ENCODE peak calls at places on chromosomes 7 and 10, in six cellular contexts. U is AG10803, E is Panc1, K is mesendoderm, Y is ovary, P is OCI-LY7. V is an unnamed sample.

GRCh38 chr7:150721970-150722373 is 5.6 kb downstream of the GIMAP1 start:
- DNase-seq in U (no peak), E (no peak), K (no peak), Y (no peak), P (no peak), V (no peak)

GRCh38 chr10:28184810-28185209 is 118.1 kb downstream of the MPP7 start:
- DNase-seq in U (no peak), E (no peak), K (no peak), Y (no peak), P (no peak), V (no peak)

GRCh38 chr7:152090739-152091138 is 65.3 kb downstream of the GALNT11 start:
- DNase-seq in U (no peak), E (no peak), K (no peak), Y (no peak), P (no peak), V (no peak)

GRCh38 chr10:96658844-96659243 is 61.5 kb downstream of the PIK3AP1 start:
- DNase-seq in U (no peak), E (no peak), K (no peak), Y (no peak), P (no peak), V (no peak)

GRCh38 chr10:73650537-73651331 is 5.1 kb downstream of the SYNPO2L start:
- DNase-seq in U (peak), E (no peak), K (no peak), Y (no peak), P (no peak), V (no peak)

GRCh38 chr10:99435986-99436633 is 5.7 kb upstream of the GOT1 start:
- DNase-seq in U (peak), E (peak), K (peak), Y (no peak), P (peak), V (no peak)

GRCh38 chr7:9900339-9900738 is 1073.3 kb upstream of the PHF14 start:
- DNase-seq in U (no peak), E (no peak), K (no peak), Y (no peak), P (no peak), V (no peak)

GRCh38 chr7:128010392-128011078 is 20.7 kb downstream of the LRRC4 start:
- DNase-seq in U (no peak), E (no peak), K (peak), Y (no peak), P (peak), V (no peak)

GRCh38 chr10:14553434-14553833 is 221.3 kb downstream of the FAM107B start:
- DNase-seq in U (peak), E (no peak), K (peak), Y (no peak), P (no peak), V (no peak)

DNA sequence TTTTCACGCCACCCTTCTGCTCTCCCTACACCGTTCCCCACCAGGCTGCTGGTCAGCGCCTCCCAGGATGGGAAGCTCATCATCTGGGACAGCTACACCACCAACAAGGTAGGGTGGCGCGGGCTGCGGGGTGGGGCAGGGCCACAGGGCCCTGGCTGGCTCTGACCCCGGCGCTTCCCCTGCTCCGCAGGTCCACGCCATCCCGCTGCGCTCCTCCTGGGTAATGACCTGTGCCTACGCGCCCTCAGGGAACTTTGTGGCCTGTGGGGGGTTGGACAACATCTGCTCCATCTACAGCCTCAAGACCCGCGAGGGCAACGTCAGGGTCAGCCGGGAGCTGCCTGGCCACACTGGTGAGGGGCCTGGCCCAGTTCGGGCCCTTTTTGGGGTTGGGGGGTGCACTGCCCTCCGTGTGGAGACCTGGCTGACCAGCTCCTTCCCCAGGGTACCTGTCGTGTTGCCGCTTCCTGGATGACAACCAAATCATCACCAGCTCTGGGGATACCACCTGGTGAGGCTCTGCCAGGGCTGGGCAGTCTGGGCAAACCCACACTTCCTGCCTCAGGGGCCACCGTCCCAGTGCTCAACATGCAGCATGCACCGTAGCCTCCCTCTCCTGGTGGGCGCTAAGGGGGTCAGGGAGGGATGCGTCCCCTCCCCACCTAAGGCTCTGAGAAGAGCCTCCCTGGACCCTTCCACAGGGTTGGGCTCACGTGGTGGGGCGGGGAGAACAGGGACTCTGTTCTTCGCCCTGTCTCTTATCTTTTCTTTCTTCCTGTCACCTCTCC is 4.0 kb downstream of the GNB2 start:
- DNase-seq in U (no peak), E (no peak), K (no peak), Y (peak), P (no peak), V (peak)
- H3K4me3 ChIP-seq in U (no peak), E (no peak), K (no peak), Y (no peak), P (no peak), V (no peak)

DNA sequence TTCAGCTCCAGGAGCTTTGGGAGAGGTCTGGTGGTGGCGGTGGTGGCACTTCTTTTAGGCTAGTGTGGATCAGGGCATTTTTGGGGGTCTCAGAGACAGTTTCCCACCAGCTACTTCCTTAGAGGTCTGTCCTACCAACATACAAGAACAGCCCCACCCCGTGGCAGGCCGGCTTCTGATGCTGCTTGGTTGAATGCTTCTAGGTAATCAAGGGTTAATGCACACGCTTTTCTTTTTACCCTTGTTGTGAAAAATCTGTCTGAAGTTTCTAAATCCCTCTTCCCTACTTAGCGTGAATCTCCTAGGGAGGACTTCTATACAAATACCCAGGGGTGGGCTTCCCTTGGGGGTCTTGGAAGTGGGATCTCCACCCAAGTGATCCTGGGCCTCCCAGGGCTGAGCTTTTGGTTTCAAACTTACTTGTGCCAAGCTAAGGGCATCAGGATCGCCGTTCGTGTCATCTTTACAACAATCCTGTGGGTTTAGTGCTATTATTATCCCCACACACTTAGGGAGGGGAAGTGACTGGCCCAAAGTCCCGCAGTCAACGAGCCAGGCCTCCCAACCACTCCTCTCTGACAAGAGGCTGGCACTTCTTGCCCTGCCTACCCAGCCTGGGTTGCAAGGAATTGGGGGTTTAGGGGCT is 1.7 kb downstream of the SH2B2 start:
- DNase-seq in U (no peak), E (no peak), K (peak), Y (no peak), P (peak), V (no peak)
- H3K4me3 ChIP-seq in U (no peak), E (peak), K (no peak), Y (peak), P (peak), V (no peak)

GRCh38 chr10:123136806-123137642 is 1.3 kb downstream of the HMX3 start:
- DNase-seq in U (peak), E (no peak), K (peak), Y (no peak), P (no peak), V (peak)
- H3K4me3 ChIP-seq in U (no peak), E (peak), K (peak), Y (no peak), P (no peak), V (no peak)

GRCh38 chr7:74092964-74093339 is 9.3 kb downstream of the LIMK1 start:
- DNase-seq in U (no peak), E (no peak), K (peak), Y (peak), P (peak), V (peak)
- H3K4me3 ChIP-seq in U (no peak), E (no peak), K (no peak), Y (no peak), P (peak), V (peak)

GRCh38 chr10:52772623-52773022 is at the start of gene MBL2:
- DNase-seq in U (no peak), E (no peak), K (no peak), Y (no peak), P (no peak), V (no peak)

GRCh38 chr10:52770904-52771303 is 1.7 kb downstream of the MBL2 start:
- DNase-seq in U (no peak), E (no peak), K (no peak), Y (no peak), P (no peak), V (no peak)

GRCh38 chr10:52769966-52770365 is 2.6 kb downstream of the MBL2 start:
- DNase-seq in U (no peak), E (no peak), K (no peak), Y (no peak), P (no peak), V (no peak)

GRCh38 chr10:52774182-52774581 is 1.6 kb upstream of the MBL2 start:
- DNase-seq in U (no peak), E (no peak), K (no peak), Y (no peak), P (no peak), V (no peak)

DNA sequence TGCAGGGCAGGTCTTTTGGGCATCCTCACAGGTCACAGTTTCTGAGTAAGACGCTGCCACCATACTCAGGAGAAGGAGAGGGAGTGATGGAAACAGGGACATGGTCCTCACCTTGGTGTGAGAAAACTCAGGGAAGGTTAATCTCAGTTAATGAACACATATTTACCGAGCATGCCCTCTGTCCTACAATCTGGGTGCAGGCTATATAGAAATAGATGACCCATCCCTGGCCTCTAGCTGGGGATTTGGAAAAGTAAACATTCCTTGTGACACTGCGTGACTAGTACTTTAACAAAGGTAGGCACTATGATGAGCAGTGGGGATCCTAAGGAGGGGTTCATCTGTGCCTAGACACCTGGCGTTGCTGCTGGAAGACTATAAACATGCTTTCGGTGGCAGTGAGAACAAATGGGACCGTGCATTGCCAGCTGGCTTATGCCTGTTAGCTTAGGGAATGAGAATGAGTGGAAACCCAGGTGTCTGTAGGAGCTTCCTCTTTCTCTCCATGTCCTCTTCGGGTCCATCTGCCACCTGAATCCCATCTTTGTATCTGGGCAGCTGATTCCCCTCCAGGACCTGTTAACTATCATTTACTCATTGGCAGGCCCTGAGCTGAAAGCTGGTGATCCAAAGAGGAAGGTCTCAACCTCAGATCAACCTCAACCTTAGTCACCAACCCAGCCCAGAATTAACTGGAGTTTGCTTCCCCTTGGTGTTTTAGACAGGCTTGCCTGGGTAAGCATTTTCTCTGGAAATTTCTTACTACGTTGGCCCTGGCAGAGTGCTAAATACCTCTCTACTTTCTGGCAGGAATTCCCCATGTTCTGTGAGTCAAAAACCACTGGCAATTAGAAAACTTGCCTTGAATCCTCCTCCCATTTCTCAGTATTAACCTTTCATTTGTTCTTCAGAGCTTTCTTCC is 789 bp downstream of the MBL2 start:
- DNase-seq in U (peak), E (no peak), K (no peak), Y (no peak), P (no peak), V (no peak)
- H3K4me3 ChIP-seq in U (no peak), E (no peak), K (no peak), Y (no peak), P (no peak), V (no peak)

GRCh38 chr7:2497065-2497464 is 20.9 kb upstream of the GRIFIN start:
- DNase-seq in U (no peak), E (no peak), K (no peak), Y (no peak), P (no peak), V (no peak)
- H3K4me3 ChIP-seq in U (no peak), E (no peak), K (no peak), Y (no peak), P (no peak), V (no peak)

DNA sequence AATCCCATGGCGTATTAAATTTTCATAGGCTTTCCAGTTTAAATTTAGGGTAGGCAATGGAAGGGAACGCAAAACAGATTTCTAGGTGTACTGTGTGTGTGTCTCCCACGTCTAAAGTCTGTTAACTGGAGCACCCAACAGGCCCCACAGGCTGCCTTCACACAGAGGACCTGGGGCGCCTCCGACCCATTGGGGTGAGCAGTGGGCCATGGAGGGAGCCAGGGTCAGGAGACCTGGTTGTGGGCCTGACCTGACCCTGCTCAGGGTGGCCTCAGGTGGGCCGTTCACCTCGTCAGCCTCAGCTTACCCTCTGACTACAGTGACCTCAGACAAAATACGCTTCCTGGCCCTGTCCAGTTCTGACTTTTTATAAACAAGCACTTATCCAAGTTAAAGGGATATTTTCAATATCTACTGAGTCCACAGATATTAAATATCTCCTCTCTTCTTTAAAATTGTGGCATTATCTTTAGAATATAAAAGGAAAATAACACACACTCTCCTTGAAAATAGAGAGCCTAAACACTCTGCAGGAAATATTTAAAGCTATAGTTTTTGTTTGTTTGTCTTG is 159.6 kb downstream of the EGFR start:
- DNase-seq in U (no peak), E (no peak), K (no peak), Y (no peak), P (no peak), V (no peak)
- H3K4me3 ChIP-seq in U (no peak), E (no peak), K (no peak), Y (no peak), P (no peak), V (no peak)

GRCh38 chr7:12524794-12525386 is 45.6 kb upstream of the SCIN start:
- DNase-seq in U (peak), E (peak), K (peak), Y (no peak), P (peak), V (no peak)
- H3K4me3 ChIP-seq in U (no peak), E (no peak), K (no peak), Y (no peak), P (no peak), V (no peak)

GRCh38 chr10:6763417-6763816 is 183.3 kb upstream of the PRKCQ start:
- DNase-seq in U (no peak), E (no peak), K (peak), Y (no peak), P (no peak), V (no peak)

GRCh38 chr10:6769704-6770417 is 189.8 kb upstream of the PRKCQ start:
- DNase-seq in U (no peak), E (no peak), K (no peak), Y (no peak), P (peak), V (no peak)

GRCh38 chr10:6770846-6771245 is 190.8 kb upstream of the PRKCQ start:
- DNase-seq in U (peak), E (no peak), K (no peak), Y (no peak), P (no peak), V (no peak)

GRCh38 chr10:6766061-6766460 is 186.0 kb upstream of the PRKCQ start:
- DNase-seq in U (peak), E (no peak), K (no peak), Y (no peak), P (no peak), V (no peak)

DNA sequence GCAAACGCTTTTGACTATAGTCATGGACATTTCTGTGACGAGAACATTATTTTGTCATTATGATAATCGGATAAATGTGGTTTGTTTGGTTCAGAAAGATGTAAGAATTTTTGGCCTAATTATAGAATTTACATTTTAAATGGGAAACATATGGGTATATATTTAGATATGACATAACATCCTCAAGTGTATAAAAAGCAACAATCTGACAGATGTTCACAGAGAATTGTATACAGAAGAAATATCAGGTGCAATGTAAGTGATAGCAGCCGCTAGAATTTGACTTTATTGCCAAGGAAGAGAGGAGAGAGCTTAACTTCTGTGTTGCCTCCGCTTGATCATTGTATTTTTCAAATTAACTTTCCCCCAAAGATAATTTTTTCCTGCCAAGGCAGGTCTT is 186.4 kb upstream of the PRKCQ start:
- DNase-seq in U (no peak), E (no peak), K (no peak), Y (no peak), P (no peak), V (no peak)
- H3K4me3 ChIP-seq in U (peak), E (no peak), K (no peak), Y (no peak), P (no peak), V (no peak)

V was measured in upper lobe of left lung.